ENCODE peak calls at places on chromosome 1, in four cellular contexts. R is GM12878, T is H1, H is HepG2. L is an unnamed sample.
A peak's percentile ranks its signal among the peaks of the same experiment; 100 is the strongest.

GRCh38 chr1:45545019-45545493 is 5.6 kb upstream of the AKR1A1 start:
- DNase-seq in H (no peak), T (no peak), R (peak; percentile 82), L (no peak)

GRCh38 chr1:150259217-150259616 is 1.6 kb downstream of the CA14 start:
- DNase-seq in T (no peak), R (no peak), H (no peak), L (no peak)

GRCh38 chr1:228862542-228863505 is 127.5 kb downstream of the RHOU start:
- DNase-seq in R (no peak), T (no peak), H (no peak), L (no peak)

GRCh38 chr1:2885001-2885400 is 83.5 kb upstream of the TTC34 start:
- DNase-seq in H (no peak), T (no peak), R (no peak), L (no peak)

GRCh38 chr1:47812848-47813508 is 184.2 kb downstream of the TRABD2B start:
- DNase-seq in T (no peak), H (no peak), R (no peak), L (no peak)

GRCh38 chr1:86068126-86068805 is 88.3 kb downstream of the COL24A1 start:
- DNase-seq in R (no peak), T (no peak), H (no peak), L (peak; percentile 22)

GRCh38 chr1:226691257-226691656 is 47.8 kb downstream of the ITPKB start:
- DNase-seq in H (no peak), R (no peak), T (no peak), L (no peak)

GRCh38 chr1:223308141-223308540 is 55.8 kb downstream of the SUSD4 start:
- DNase-seq in R (no peak), H (no peak), T (no peak), L (no peak)

GRCh38 chr1:41371630-41372599 is 10.7 kb downstream of the FOXO6 start:
- DNase-seq in H (peak; percentile 13), T (peak; percentile 80), R (no peak), L (peak; percentile 88)

GRCh38 chr1:230867119-230867902 is 1.0 kb downstream of the C1orf198 start:
- DNase-seq in T (no peak), H (no peak), R (no peak), L (no peak)

GRCh38 chr1:247647864-247648263 is 31.7 kb downstream of the OR13G1 start:
- DNase-seq in R (no peak), T (peak; percentile 27), H (no peak), L (peak; percentile 87)

GRCh38 chr1:21845646-21846641 is 33.9 kb downstream of the LDLRAD2 start:
- DNase-seq in H (no peak), R (no peak), T (no peak), L (no peak)

GRCh38 chr1:59415876-59416275 is 119.0 kb downstream of the FGGY start:
- DNase-seq in T (no peak), H (no peak), R (no peak), L (no peak)

GRCh38 chr1:2449636-2450454 is 26.2 kb upstream of the PLCH2 start:
- DNase-seq in R (no peak), H (peak; percentile 14), T (no peak), L (no peak)

GRCh38 chr1:9455487-9456237 is 83.6 kb upstream of the SLC25A33 start:
- DNase-seq in T (peak; percentile 54), H (peak; percentile 61), R (no peak), L (peak; percentile 52)

GRCh38 chr1:162856260-162856659 is 4.7 kb downstream of the CCDC190 start:
- DNase-seq in T (no peak), H (no peak), R (no peak), L (no peak)
- TF ChIP-seq ZNF274 in T (no peak), H (no peak), R (no peak), L (no peak)

GRCh38 chr1:172489847-172490246 is 43.1 kb upstream of the SUCO start:
- DNase-seq in H (no peak), T (no peak), R (no peak), L (no peak)
- H3K4me1 ChIP-seq in H (peaks cover 16% of the 10 kb centered on the region), T (no peaks in the 10 kb centered on the region), R (no peaks in the 10 kb centered on the region), L (no peaks in the 10 kb centered on the region)

GRCh38 chr1:237050185-237050584 is 8.2 kb downstream of the RYR2 start:
- DNase-seq in R (no peak), T (no peak), H (no peak), L (no peak)
- TF ChIP-seq SUZ12 in R (no peak), T (no peak), H (no peak), L (no peak)

GRCh38 chr1:161365207-161365606 is 2.5 kb downstream of the CFAP126 start:
- DNase-seq in H (no peak), T (no peak), R (no peak), L (no peak)

GRCh38 chr1:161364332-161364731 is 3.3 kb downstream of the CFAP126 start:
- DNase-seq in T (no peak), R (no peak), H (no peak), L (no peak)

GRCh38 chr1:161357073-161357472 is 10.6 kb downstream of the CFAP126 start:
- DNase-seq in H (no peak), T (no peak), R (no peak), L (no peak)

DNA sequence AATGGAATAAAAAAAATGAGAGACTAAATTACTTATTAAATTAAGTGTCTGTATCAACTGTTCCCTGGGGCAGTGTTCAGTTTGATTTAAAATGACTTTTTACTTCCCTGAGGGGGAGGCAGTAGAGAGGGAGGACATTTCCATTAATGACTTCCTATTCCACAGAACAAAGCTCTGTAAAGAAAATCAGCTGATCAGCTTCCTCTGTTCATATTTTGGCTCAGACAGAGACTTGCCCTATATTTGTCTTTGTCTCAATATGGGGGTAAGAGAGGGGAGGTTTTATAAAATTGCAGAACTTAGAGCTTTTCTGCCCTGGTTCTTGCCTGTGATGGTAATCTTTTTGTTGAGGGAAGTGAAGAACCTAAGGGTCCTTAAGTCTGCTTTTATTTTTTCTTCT is 8.4 kb downstream of the CFAP126 start:
- DNase-seq in R (no peak), H (no peak), T (no peak), L (no peak)
- TF ChIP-seq ZNF274 in R (no peak), H (no peak), T (no peak), L (no peak)

GRCh38 chr1:31428436-31429221 is 15.6 kb downstream of the SERINC2 start:
- DNase-seq in R (no peak), T (no peak), H (no peak), L (no peak)

GRCh38 chr1:31426249-31426922 is 13.4 kb downstream of the SERINC2 start:
- DNase-seq in H (no peak), T (no peak), R (no peak), L (no peak)

GRCh38 chr1:31429583-31429982 is 16.6 kb downstream of the SERINC2 start:
- DNase-seq in T (no peak), R (no peak), H (no peak), L (no peak)

GRCh38 chr1:31425301-31426081 is 12.5 kb downstream of the SERINC2 start:
- DNase-seq in T (no peak), R (no peak), H (no peak), L (no peak)

GRCh38 chr1:31427322-31427721 is 14.3 kb downstream of the SERINC2 start:
- DNase-seq in R (no peak), T (no peak), H (no peak), L (no peak)
- H3K4me1 ChIP-seq in R (peaks cover 11% of the 10 kb centered on the region), T (no peaks in the 10 kb centered on the region), H (peaks cover 64% of the 10 kb centered on the region), L (peaks cover 5% of the 10 kb centered on the region)

GRCh38 chr1:29565490-29565889 is 329.2 kb downstream of the PTPRU start:
- DNase-seq in T (no peak), H (no peak), R (no peak), L (no peak)

GRCh38 chr1:29563092-29563491 is 326.8 kb downstream of the PTPRU start:
- DNase-seq in T (no peak), H (no peak), R (no peak), L (no peak)

GRCh38 chr1:29563571-29563970 is 327.2 kb downstream of the PTPRU start:
- DNase-seq in R (no peak), T (no peak), H (no peak), L (no peak)

GRCh38 chr1:29569971-29570634 is 333.8 kb downstream of the PTPRU start:
- DNase-seq in R (no peak), T (no peak), H (peak; percentile 43), L (no peak)

DNA sequence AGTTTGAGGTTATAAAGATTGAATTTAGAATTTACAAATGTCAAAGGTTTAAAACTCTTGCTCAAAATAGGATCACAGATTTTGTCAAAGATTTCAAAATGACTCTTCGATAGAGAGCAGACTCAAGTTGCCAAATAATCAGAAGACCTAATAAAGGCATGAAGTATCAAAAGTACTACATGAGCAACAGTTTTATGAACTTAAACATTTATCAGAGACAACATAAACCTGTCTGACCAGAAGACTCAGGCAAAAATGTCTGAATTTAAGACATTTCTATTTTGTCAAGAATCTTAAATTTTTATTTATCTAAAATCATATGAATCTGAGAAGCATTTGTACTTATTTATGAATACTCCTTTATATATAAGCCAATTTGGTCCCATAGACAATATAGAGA is 330.9 kb downstream of the PTPRU start:
- DNase-seq in T (no peak), R (no peak), H (no peak), L (no peak)
- TF ChIP-seq SUZ12 in T (no peak), R (no peak), H (no peak), L (no peak)

DNA sequence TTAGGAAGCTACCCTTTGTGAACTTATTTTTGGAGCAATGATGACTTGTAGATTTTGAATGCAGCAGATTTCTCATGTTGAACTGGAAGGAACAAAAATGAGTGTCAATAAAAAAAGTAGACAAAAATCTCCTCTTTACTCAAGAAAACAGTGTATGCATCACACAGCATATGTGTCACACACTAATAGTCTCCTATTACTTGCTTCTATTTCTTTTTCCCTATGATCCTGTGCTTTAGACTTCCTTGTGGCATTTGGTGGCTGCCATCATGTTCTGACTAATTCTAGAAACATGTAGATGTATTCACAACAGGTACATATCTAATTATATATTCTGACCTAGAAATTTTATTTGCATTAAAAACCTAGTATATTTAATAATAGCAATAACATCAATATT is 14.3 kb downstream of the RC3H1 start:
- DNase-seq in H (no peak), T (no peak), R (no peak), L (no peak)
- TF ChIP-seq ZNF274 in H (no peak), T (no peak), R (no peak), L (no peak)

DNA sequence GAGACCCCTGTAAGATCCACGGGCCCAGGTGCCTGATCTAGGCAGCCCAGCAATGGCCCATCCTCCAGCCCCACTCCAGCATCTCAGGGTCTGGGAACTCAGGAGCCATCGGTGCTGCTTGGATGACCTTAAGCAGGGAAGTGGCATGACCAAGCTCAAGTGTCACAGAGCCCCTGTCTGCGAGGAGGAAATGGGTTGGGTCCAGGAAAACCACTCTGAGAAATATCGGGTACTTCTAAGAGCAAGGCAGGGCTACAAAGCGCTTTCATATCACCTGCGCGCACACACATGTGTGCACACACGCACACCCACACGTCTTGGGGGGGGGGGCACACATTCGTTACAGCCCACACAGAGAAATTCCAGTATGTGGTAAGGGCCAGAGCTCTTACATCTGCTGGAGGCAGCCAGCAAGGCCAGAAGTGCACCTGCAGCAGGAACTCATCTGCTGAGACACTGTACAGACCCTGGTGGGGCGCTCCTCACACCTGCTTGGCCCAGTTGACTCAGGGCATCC is 32.6 kb upstream of the SPOCD1 start:
- DNase-seq in H (no peak), R (no peak), T (no peak), L (no peak)
- H3K4me1 ChIP-seq in H (no peaks in the 10 kb centered on the region), R (peaks cover 8% of the 10 kb centered on the region), T (no peaks in the 10 kb centered on the region), L (no peaks in the 10 kb centered on the region)